ENCODE peak calls at places on chromosomes 6 and 20, in five cellular contexts. One of them, this sample, is unnamed.
A peak's percentile ranks its signal among the peaks of the same experiment; 100 is the strongest.

GRCh38 chr6:105642708-105643107 is 239.8 kb upstream of the PREP start:
- DNase-seq in HL-60: no peak
- DNase-seq in sigmoid colon: no peak
- DNase-seq in HepG2: no peak
- DNase-seq in GM23338: no peak
- DNase-seq in this sample: no peak

GRCh38 chr20:47620808-47621805 is 119.4 kb downstream of the NCOA3 start:
- DNase-seq in HL-60: peak; percentile 30
- DNase-seq in sigmoid colon: no peak
- DNase-seq in HepG2: peak; percentile 66
- DNase-seq in GM23338: peak; percentile 75
- DNase-seq in this sample: peak; percentile 50

GRCh38 chr6:39646751-39647420 is 78.3 kb downstream of the KIF6 start:
- DNase-seq in HL-60: no peak
- DNase-seq in sigmoid colon: no peak
- DNase-seq in HepG2: no peak
- DNase-seq in GM23338: no peak
- DNase-seq in this sample: peak; percentile 80

GRCh38 chr6:162612613-162613012 is 115.0 kb downstream of the PRKN start:
- DNase-seq in HL-60: no peak
- DNase-seq in sigmoid colon: no peak
- DNase-seq in HepG2: no peak
- DNase-seq in GM23338: peak; percentile 35
- DNase-seq in this sample: no peak

GRCh38 chr20:57483287-57484050 is 41.5 kb downstream of the CTCFL start:
- DNase-seq in HL-60: no peak
- DNase-seq in sigmoid colon: no peak
- DNase-seq in HepG2: no peak
- DNase-seq in GM23338: no peak
- DNase-seq in this sample: no peak

GRCh38 chr6:24910850-24911712 is 24.7 kb downstream of the RIPOR2 start:
- DNase-seq in HL-60: no peak
- DNase-seq in sigmoid colon: peak; percentile 81
- DNase-seq in HepG2: no peak
- DNase-seq in GM23338: peak; percentile 83
- DNase-seq in this sample: no peak

GRCh38 chr6:160510199-160510598 is 153.9 kb downstream of the LPA start:
- DNase-seq in HL-60: no peak
- DNase-seq in sigmoid colon: no peak
- DNase-seq in HepG2: no peak
- DNase-seq in GM23338: no peak
- DNase-seq in this sample: no peak

GRCh38 chr20:8829232-8829631 is 239.7 kb upstream of the PLCB4 start:
- DNase-seq in HL-60: no peak
- DNase-seq in sigmoid colon: no peak
- DNase-seq in HepG2: no peak
- DNase-seq in GM23338: peak; percentile 25
- DNase-seq in this sample: no peak

GRCh38 chr6:78607188-78607587 is 260.2 kb upstream of the IRAK1BP1 start:
- DNase-seq in HL-60: no peak
- DNase-seq in sigmoid colon: no peak
- DNase-seq in HepG2: no peak
- DNase-seq in GM23338: no peak
- DNase-seq in this sample: no peak

DNA sequence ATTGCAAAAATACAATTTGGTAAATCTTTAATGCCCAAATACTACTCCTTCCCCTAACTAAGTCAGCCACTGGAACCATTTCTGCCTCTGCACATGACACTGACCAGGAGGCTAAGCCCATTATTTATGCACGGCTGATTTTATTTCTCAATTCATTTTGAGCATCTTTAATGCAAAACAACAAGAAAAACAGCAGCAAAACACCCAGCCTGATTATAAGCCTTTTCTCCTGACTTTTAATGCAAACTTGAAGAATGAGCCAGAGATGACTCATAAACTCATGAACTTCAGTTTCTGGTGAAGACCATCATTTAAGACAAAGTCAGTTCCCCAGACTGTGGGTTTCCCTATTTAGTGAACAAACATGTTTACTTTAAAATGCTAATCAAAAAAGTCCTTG is 51.6 kb downstream of the CYP24A1 start:
- DNase-seq in HL-60: no peak
- DNase-seq in sigmoid colon: no peak
- DNase-seq in HepG2: no peak
- DNase-seq in GM23338: no peak
- DNase-seq in this sample: no peak
- TF ChIP-seq POLR2AphosphoS5 in HL-60: no peak
- TF ChIP-seq POLR2AphosphoS5 in sigmoid colon: no peak
- TF ChIP-seq POLR2AphosphoS5 in HepG2: no peak
- TF ChIP-seq POLR2AphosphoS5 in GM23338: no peak
- TF ChIP-seq POLR2AphosphoS5 in this sample: no peak

GRCh38 chr6:56719310-56719709 is 76.6 kb upstream of the DST start:
- DNase-seq in HL-60: no peak
- DNase-seq in sigmoid colon: no peak
- DNase-seq in HepG2: peak; percentile 16
- DNase-seq in GM23338: no peak
- DNase-seq in this sample: no peak
- H3K4me3 ChIP-seq in HL-60: no peak overlapping the region
- H3K4me3 ChIP-seq in sigmoid colon: no peak overlapping the region
- H3K4me3 ChIP-seq in HepG2: no peak overlapping the region
- H3K4me3 ChIP-seq in GM23338: no peak overlapping the region
- H3K4me3 ChIP-seq in this sample: no peak overlapping the region

GRCh38 chr6:3386374-3386857 is 70.4 kb downstream of the SLC22A23 start:
- DNase-seq in HL-60: no peak
- DNase-seq in sigmoid colon: peak; percentile 75
- DNase-seq in HepG2: no peak
- DNase-seq in GM23338: no peak
- DNase-seq in this sample: no peak

GRCh38 chr6:3384346-3385143 is 72.3 kb downstream of the SLC22A23 start:
- DNase-seq in HL-60: no peak
- DNase-seq in sigmoid colon: no peak
- DNase-seq in HepG2: no peak
- DNase-seq in GM23338: no peak
- DNase-seq in this sample: no peak

GRCh38 chr6:3383525-3383924 is 73.3 kb downstream of the SLC22A23 start:
- DNase-seq in HL-60: no peak
- DNase-seq in sigmoid colon: no peak
- DNase-seq in HepG2: peak; percentile 88
- DNase-seq in GM23338: no peak
- DNase-seq in this sample: no peak

GRCh38 chr6:3382399-3383279 is 74.2 kb downstream of the SLC22A23 start:
- DNase-seq in HL-60: no peak
- DNase-seq in sigmoid colon: no peak
- DNase-seq in HepG2: peak; percentile 94
- DNase-seq in GM23338: no peak
- DNase-seq in this sample: no peak

DNA sequence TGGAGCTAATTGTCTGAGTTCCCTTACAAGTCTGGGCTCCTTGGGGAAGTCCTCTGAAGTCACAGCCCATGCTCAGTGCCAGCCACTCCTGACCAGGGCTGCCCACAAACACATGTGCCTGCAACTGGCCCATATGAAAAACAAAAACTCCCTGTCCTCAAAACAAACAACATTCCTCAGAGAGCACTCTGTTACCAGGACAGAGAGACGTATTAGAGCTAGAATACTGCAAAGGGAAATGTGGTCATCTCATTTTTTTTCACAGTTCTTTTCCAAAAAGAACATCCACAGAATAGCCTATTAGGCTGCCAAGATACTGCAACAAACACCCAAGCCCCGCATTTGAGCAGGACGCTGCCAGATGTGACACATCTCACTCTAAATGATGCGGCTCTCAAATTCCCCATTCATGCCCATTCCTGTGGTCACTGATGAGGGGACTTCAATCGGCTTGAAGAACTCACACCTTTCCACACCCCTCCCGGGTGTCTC is 71.1 kb downstream of the SLC22A23 start:
- DNase-seq in HL-60: no peak
- DNase-seq in sigmoid colon: peak; percentile 80
- DNase-seq in HepG2: no peak
- DNase-seq in GM23338: no peak
- DNase-seq in this sample: no peak
- TF ChIP-seq POLR2AphosphoS5 in HL-60: no peak
- TF ChIP-seq POLR2AphosphoS5 in sigmoid colon: no peak
- TF ChIP-seq POLR2AphosphoS5 in HepG2: no peak
- TF ChIP-seq POLR2AphosphoS5 in GM23338: no peak
- TF ChIP-seq POLR2AphosphoS5 in this sample: no peak

DNA sequence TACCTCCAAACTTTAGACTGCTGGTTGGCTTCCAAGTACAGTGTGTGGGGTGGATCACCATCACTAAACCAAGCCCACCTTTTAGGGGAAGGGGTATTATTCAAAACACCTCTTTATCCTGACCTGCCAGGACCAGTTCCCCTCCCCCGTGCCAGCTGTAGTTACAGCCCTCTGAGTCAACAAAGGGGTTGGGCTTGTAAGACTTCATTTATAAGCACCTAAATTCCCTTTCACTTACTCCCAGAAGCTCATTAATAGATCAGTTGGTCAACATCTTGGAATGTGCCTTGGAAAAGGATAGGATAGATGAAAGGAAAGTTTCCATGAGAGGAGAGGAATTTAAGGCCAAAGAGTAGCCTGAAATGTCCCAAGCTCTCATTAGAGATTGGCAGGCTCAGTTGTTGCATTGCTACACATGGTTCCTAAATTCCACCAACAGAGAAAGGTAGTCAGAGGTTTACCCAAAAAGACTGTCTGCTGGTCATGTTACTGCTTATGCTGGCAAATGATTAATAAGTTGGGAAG is 59.2 kb downstream of the TNFAIP3 start:
- DNase-seq in HL-60: no peak
- DNase-seq in sigmoid colon: no peak
- DNase-seq in HepG2: no peak
- DNase-seq in GM23338: peak; percentile 87
- DNase-seq in this sample: no peak
- H3K4me3 ChIP-seq in HL-60: no peak overlapping the region
- H3K4me3 ChIP-seq in sigmoid colon: no peak overlapping the region
- H3K4me3 ChIP-seq in HepG2: no peak overlapping the region
- H3K4me3 ChIP-seq in GM23338: peak overlapping the region; percentile 19
- H3K4me3 ChIP-seq in this sample: no peak overlapping the region

DNA sequence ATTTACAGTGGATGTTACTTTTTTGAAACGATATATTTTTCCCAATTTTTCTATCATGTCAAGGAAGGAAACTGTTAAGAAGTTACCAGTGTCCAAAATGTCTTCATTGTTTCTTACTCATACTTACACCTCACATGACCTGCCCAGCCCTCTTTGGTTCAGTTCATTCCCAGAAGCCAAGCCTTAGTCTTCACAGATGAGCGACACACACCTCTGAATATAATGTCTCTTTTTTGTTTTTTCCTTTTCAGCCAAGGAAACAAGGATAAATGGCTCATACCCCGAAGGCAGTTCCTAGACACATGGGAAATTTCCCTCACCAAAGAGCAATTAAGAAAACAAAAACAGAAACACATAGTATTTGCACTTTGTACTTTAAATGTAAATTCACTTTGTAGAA is 225.2 kb downstream of the SMOC2 start:
- DNase-seq in HL-60: no peak
- DNase-seq in sigmoid colon: no peak
- DNase-seq in HepG2: no peak
- DNase-seq in GM23338: no peak
- DNase-seq in this sample: no peak
- TF ChIP-seq POLR2AphosphoS5 in HL-60: no peak
- TF ChIP-seq POLR2AphosphoS5 in sigmoid colon: no peak
- TF ChIP-seq POLR2AphosphoS5 in HepG2: no peak
- TF ChIP-seq POLR2AphosphoS5 in GM23338: no peak
- TF ChIP-seq POLR2AphosphoS5 in this sample: no peak

DNA sequence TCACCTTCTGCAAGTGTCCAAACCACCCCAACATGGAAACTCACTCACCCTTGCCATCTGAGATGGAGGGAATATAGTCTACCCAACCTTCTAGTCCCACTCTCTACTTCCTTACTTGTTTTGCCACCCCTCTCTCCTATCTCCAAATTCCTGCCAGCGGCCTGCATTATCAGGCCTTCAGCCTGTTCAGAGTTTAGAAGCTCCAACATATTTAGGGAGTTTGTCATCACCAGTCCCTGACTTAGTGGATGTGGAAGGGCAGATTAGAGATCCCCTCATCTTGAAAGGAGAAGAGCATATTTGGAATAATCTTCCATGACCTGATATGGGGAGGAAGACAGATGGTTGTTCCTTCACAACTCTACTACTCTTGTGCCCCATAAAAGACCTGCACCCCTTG is 281.4 kb upstream of the MAP3K7 start:
- DNase-seq in HL-60: no peak
- DNase-seq in sigmoid colon: no peak
- DNase-seq in HepG2: no peak
- DNase-seq in GM23338: no peak
- DNase-seq in this sample: no peak
- H3K4me3 ChIP-seq in HL-60: no peak overlapping the region
- H3K4me3 ChIP-seq in sigmoid colon: no peak overlapping the region
- H3K4me3 ChIP-seq in HepG2: no peak overlapping the region
- H3K4me3 ChIP-seq in GM23338: no peak overlapping the region
- H3K4me3 ChIP-seq in this sample: no peak overlapping the region